ENCODE peak calls at places on chromosomes 3 and 15, in ten cellular contexts. One of them, this sample, is unnamed.

GRCh38 chr3:51045006-51045405 is 340.1 kb upstream of the MANF start:
- DNase-seq in mammary epithelial cell: no peak
- DNase-seq in psoas muscle: no peak
- DNase-seq in left lung: no peak
- DNase-seq in dorsolateral prefrontal cortex: no peak
- DNase-seq in body of pancreas: no peak
- DNase-seq in astrocyte of the spinal cord: no peak
- DNase-seq in ascending aorta: no peak
- DNase-seq in CD8-positive, alpha-beta T cell: no peak
- DNase-seq in hepatocyte: no peak
- DNase-seq in this sample: no peak

GRCh38 chr15:50330921-50331320 is 24.1 kb downstream of the GABPB1 start:
- DNase-seq in CD8-positive, alpha-beta T cell: no peak
- DNase-seq in hepatocyte: no peak
- DNase-seq in psoas muscle: no peak
- DNase-seq in astrocyte of the spinal cord: no peak
- DNase-seq in left lung: no peak
- DNase-seq in ascending aorta: no peak
- DNase-seq in body of pancreas: no peak
- DNase-seq in dorsolateral prefrontal cortex: no peak
- DNase-seq in mammary epithelial cell: peak
- DNase-seq in this sample: peak

GRCh38 chr15:64045774-64046346 is 425 bp downstream of the DAPK2 start:
- DNase-seq in left lung: no peak
- DNase-seq in psoas muscle: peak
- DNase-seq in ascending aorta: no peak
- DNase-seq in astrocyte of the spinal cord: no peak
- DNase-seq in body of pancreas: peak
- DNase-seq in dorsolateral prefrontal cortex: no peak
- DNase-seq in hepatocyte: no peak
- DNase-seq in mammary epithelial cell: no peak
- DNase-seq in CD8-positive, alpha-beta T cell: no peak
- DNase-seq in this sample: no peak

GRCh38 chr15:73982251-73982962 is 9.7 kb downstream of the STOML1 start:
- DNase-seq in left lung: peak
- DNase-seq in mammary epithelial cell: peak
- DNase-seq in astrocyte of the spinal cord: peak
- DNase-seq in body of pancreas: no peak
- DNase-seq in hepatocyte: peak
- DNase-seq in dorsolateral prefrontal cortex: no peak
- DNase-seq in ascending aorta: peak
- DNase-seq in psoas muscle: peak
- DNase-seq in CD8-positive, alpha-beta T cell: peak
- DNase-seq in this sample: peak

GRCh38 chr3:33139996-33140395 is 26.2 kb downstream of the CRTAP start:
- DNase-seq in mammary epithelial cell: no peak
- DNase-seq in ascending aorta: no peak
- DNase-seq in hepatocyte: peak
- DNase-seq in left lung: no peak
- DNase-seq in body of pancreas: no peak
- DNase-seq in CD8-positive, alpha-beta T cell: no peak
- DNase-seq in psoas muscle: no peak
- DNase-seq in astrocyte of the spinal cord: no peak
- DNase-seq in dorsolateral prefrontal cortex: no peak
- DNase-seq in this sample: no peak

GRCh38 chr15:98775498-98776230 is 127.3 kb downstream of the IGF1R start:
- DNase-seq in psoas muscle: no peak
- DNase-seq in ascending aorta: no peak
- DNase-seq in mammary epithelial cell: no peak
- DNase-seq in CD8-positive, alpha-beta T cell: no peak
- DNase-seq in left lung: no peak
- DNase-seq in body of pancreas: no peak
- DNase-seq in astrocyte of the spinal cord: no peak
- DNase-seq in hepatocyte: no peak
- DNase-seq in dorsolateral prefrontal cortex: no peak
- DNase-seq in this sample: no peak

GRCh38 chr3:57006048-57006709 is 54.3 kb upstream of the SPATA12 start:
- DNase-seq in left lung: no peak
- DNase-seq in mammary epithelial cell: no peak
- DNase-seq in hepatocyte: no peak
- DNase-seq in psoas muscle: no peak
- DNase-seq in dorsolateral prefrontal cortex: no peak
- DNase-seq in ascending aorta: no peak
- DNase-seq in CD8-positive, alpha-beta T cell: no peak
- DNase-seq in astrocyte of the spinal cord: no peak
- DNase-seq in body of pancreas: no peak
- DNase-seq in this sample: no peak

GRCh38 chr3:106392905-106393304 is 524.1 kb upstream of the CBLB start:
- DNase-seq in body of pancreas: no peak
- DNase-seq in CD8-positive, alpha-beta T cell: no peak
- DNase-seq in psoas muscle: no peak
- DNase-seq in astrocyte of the spinal cord: peak
- DNase-seq in dorsolateral prefrontal cortex: no peak
- DNase-seq in left lung: no peak
- DNase-seq in hepatocyte: no peak
- DNase-seq in mammary epithelial cell: no peak
- DNase-seq in ascending aorta: no peak
- DNase-seq in this sample: no peak

GRCh38 chr3:183828538-183828870 is 3.1 kb upstream of the MAP6D1 start:
- DNase-seq in mammary epithelial cell: no peak
- DNase-seq in CD8-positive, alpha-beta T cell: no peak
- DNase-seq in psoas muscle: no peak
- DNase-seq in body of pancreas: no peak
- DNase-seq in left lung: no peak
- DNase-seq in astrocyte of the spinal cord: no peak
- DNase-seq in hepatocyte: no peak
- DNase-seq in dorsolateral prefrontal cortex: no peak
- DNase-seq in ascending aorta: no peak
- DNase-seq in this sample: no peak

GRCh38 chr15:78092111-78093041 is at the start of gene SH2D7:
- DNase-seq in mammary epithelial cell: no peak
- DNase-seq in dorsolateral prefrontal cortex: no peak
- DNase-seq in CD8-positive, alpha-beta T cell: no peak
- DNase-seq in astrocyte of the spinal cord: no peak
- DNase-seq in ascending aorta: no peak
- DNase-seq in body of pancreas: peak
- DNase-seq in psoas muscle: no peak
- DNase-seq in hepatocyte: no peak
- DNase-seq in left lung: no peak
- DNase-seq in this sample: no peak

GRCh38 chr3:54963621-54964020 is 35.8 kb upstream of the LRTM1 start:
- DNase-seq in hepatocyte: no peak
- DNase-seq in left lung: no peak
- DNase-seq in astrocyte of the spinal cord: no peak
- DNase-seq in body of pancreas: no peak
- DNase-seq in ascending aorta: no peak
- DNase-seq in mammary epithelial cell: no peak
- DNase-seq in dorsolateral prefrontal cortex: no peak
- DNase-seq in CD8-positive, alpha-beta T cell: no peak
- DNase-seq in psoas muscle: no peak
- DNase-seq in this sample: no peak

GRCh38 chr3:54960066-54960465 is 32.2 kb upstream of the LRTM1 start:
- DNase-seq in ascending aorta: no peak
- DNase-seq in psoas muscle: no peak
- DNase-seq in hepatocyte: no peak
- DNase-seq in left lung: no peak
- DNase-seq in astrocyte of the spinal cord: peak
- DNase-seq in mammary epithelial cell: no peak
- DNase-seq in dorsolateral prefrontal cortex: no peak
- DNase-seq in body of pancreas: no peak
- DNase-seq in CD8-positive, alpha-beta T cell: no peak
- DNase-seq in this sample: no peak

GRCh38 chr3:54957711-54958110 is 29.9 kb upstream of the LRTM1 start:
- DNase-seq in CD8-positive, alpha-beta T cell: no peak
- DNase-seq in dorsolateral prefrontal cortex: no peak
- DNase-seq in ascending aorta: no peak
- DNase-seq in psoas muscle: no peak
- DNase-seq in hepatocyte: no peak
- DNase-seq in left lung: no peak
- DNase-seq in mammary epithelial cell: no peak
- DNase-seq in astrocyte of the spinal cord: peak
- DNase-seq in body of pancreas: no peak
- DNase-seq in this sample: no peak

GRCh38 chr3:54962200-54962599 is 34.3 kb upstream of the LRTM1 start:
- DNase-seq in astrocyte of the spinal cord: no peak
- DNase-seq in hepatocyte: no peak
- DNase-seq in CD8-positive, alpha-beta T cell: no peak
- DNase-seq in psoas muscle: no peak
- DNase-seq in mammary epithelial cell: peak
- DNase-seq in body of pancreas: no peak
- DNase-seq in left lung: no peak
- DNase-seq in ascending aorta: no peak
- DNase-seq in dorsolateral prefrontal cortex: no peak
- DNase-seq in this sample: no peak

GRCh38 chr3:54960736-54961135 is 32.9 kb upstream of the LRTM1 start:
- DNase-seq in astrocyte of the spinal cord: no peak
- DNase-seq in left lung: no peak
- DNase-seq in body of pancreas: no peak
- DNase-seq in hepatocyte: no peak
- DNase-seq in psoas muscle: no peak
- DNase-seq in ascending aorta: no peak
- DNase-seq in CD8-positive, alpha-beta T cell: no peak
- DNase-seq in mammary epithelial cell: no peak
- DNase-seq in dorsolateral prefrontal cortex: no peak
- DNase-seq in this sample: no peak
- H3K4me3 ChIP-seq in astrocyte of the spinal cord: no peak
- H3K4me3 ChIP-seq in left lung: no peak
- H3K4me3 ChIP-seq in body of pancreas: no peak
- H3K4me3 ChIP-seq in hepatocyte: no peak
- H3K4me3 ChIP-seq in psoas muscle: no peak
- H3K4me3 ChIP-seq in ascending aorta: no peak
- H3K4me3 ChIP-seq in CD8-positive, alpha-beta T cell: no peak
- H3K4me3 ChIP-seq in mammary epithelial cell: no peak
- H3K4me3 ChIP-seq in dorsolateral prefrontal cortex: no peak
- H3K4me3 ChIP-seq in this sample: no peak

GRCh38 chr3:53046171-53047170 is 598 bp upstream of the SFMBT1 start:
- DNase-seq in ascending aorta: no peak
- DNase-seq in psoas muscle: peak
- DNase-seq in body of pancreas: peak
- DNase-seq in mammary epithelial cell: no peak
- DNase-seq in left lung: peak
- DNase-seq in astrocyte of the spinal cord: peak
- DNase-seq in dorsolateral prefrontal cortex: peak
- DNase-seq in hepatocyte: peak
- DNase-seq in CD8-positive, alpha-beta T cell: peak
- DNase-seq in this sample: peak
- TF ChIP-seq CTCF in ascending aorta: peak
- TF ChIP-seq CTCF in psoas muscle: peak
- TF ChIP-seq CTCF in body of pancreas: peak
- TF ChIP-seq CTCF in mammary epithelial cell: no peak
- TF ChIP-seq CTCF in left lung: peak
- TF ChIP-seq CTCF in astrocyte of the spinal cord: peak
- TF ChIP-seq CTCF in dorsolateral prefrontal cortex: peak
- TF ChIP-seq CTCF in hepatocyte: peak
- TF ChIP-seq CTCF in CD8-positive, alpha-beta T cell: peak
- TF ChIP-seq CTCF in this sample: peak

GRCh38 chr15:56366211-56366610 is 985 bp downstream of the TEX9 start:
- DNase-seq in dorsolateral prefrontal cortex: no peak
- DNase-seq in left lung: no peak
- DNase-seq in astrocyte of the spinal cord: no peak
- DNase-seq in body of pancreas: no peak
- DNase-seq in hepatocyte: no peak
- DNase-seq in CD8-positive, alpha-beta T cell: no peak
- DNase-seq in psoas muscle: no peak
- DNase-seq in ascending aorta: no peak
- DNase-seq in mammary epithelial cell: no peak
- DNase-seq in this sample: no peak
- H3K4me3 ChIP-seq in dorsolateral prefrontal cortex: peak
- H3K4me3 ChIP-seq in left lung: peak
- H3K4me3 ChIP-seq in astrocyte of the spinal cord: peak
- H3K4me3 ChIP-seq in body of pancreas: no peak
- H3K4me3 ChIP-seq in hepatocyte: peak
- H3K4me3 ChIP-seq in CD8-positive, alpha-beta T cell: no peak
- H3K4me3 ChIP-seq in psoas muscle: peak
- H3K4me3 ChIP-seq in ascending aorta: peak
- H3K4me3 ChIP-seq in mammary epithelial cell: peak
- H3K4me3 ChIP-seq in this sample: peak

GRCh38 chr3:185936814-185937688 is 763 bp downstream of the TRA2B start:
- DNase-seq in dorsolateral prefrontal cortex: peak
- DNase-seq in ascending aorta: peak
- DNase-seq in astrocyte of the spinal cord: peak
- DNase-seq in CD8-positive, alpha-beta T cell: peak
- DNase-seq in mammary epithelial cell: peak
- DNase-seq in body of pancreas: peak
- DNase-seq in psoas muscle: peak
- DNase-seq in hepatocyte: peak
- DNase-seq in left lung: peak
- DNase-seq in this sample: peak

GRCh38 chr3:185939721-185940120 is 1.9 kb upstream of the TRA2B start:
- DNase-seq in dorsolateral prefrontal cortex: no peak
- DNase-seq in left lung: no peak
- DNase-seq in body of pancreas: no peak
- DNase-seq in ascending aorta: no peak
- DNase-seq in mammary epithelial cell: peak
- DNase-seq in psoas muscle: no peak
- DNase-seq in CD8-positive, alpha-beta T cell: no peak
- DNase-seq in astrocyte of the spinal cord: no peak
- DNase-seq in hepatocyte: no peak
- DNase-seq in this sample: no peak

GRCh38 chr3:185934726-185935464 is 2.9 kb downstream of the TRA2B start:
- DNase-seq in astrocyte of the spinal cord: no peak
- DNase-seq in ascending aorta: no peak
- DNase-seq in dorsolateral prefrontal cortex: no peak
- DNase-seq in body of pancreas: no peak
- DNase-seq in CD8-positive, alpha-beta T cell: no peak
- DNase-seq in left lung: no peak
- DNase-seq in mammary epithelial cell: peak
- DNase-seq in hepatocyte: no peak
- DNase-seq in psoas muscle: no peak
- DNase-seq in this sample: no peak

GRCh38 chr3:185935465-185936263 is 2.1 kb downstream of the TRA2B start:
- DNase-seq in body of pancreas: no peak
- DNase-seq in left lung: no peak
- DNase-seq in CD8-positive, alpha-beta T cell: no peak
- DNase-seq in ascending aorta: no peak
- DNase-seq in psoas muscle: no peak
- DNase-seq in dorsolateral prefrontal cortex: no peak
- DNase-seq in mammary epithelial cell: peak
- DNase-seq in astrocyte of the spinal cord: no peak
- DNase-seq in hepatocyte: no peak
- DNase-seq in this sample: no peak

DNA sequence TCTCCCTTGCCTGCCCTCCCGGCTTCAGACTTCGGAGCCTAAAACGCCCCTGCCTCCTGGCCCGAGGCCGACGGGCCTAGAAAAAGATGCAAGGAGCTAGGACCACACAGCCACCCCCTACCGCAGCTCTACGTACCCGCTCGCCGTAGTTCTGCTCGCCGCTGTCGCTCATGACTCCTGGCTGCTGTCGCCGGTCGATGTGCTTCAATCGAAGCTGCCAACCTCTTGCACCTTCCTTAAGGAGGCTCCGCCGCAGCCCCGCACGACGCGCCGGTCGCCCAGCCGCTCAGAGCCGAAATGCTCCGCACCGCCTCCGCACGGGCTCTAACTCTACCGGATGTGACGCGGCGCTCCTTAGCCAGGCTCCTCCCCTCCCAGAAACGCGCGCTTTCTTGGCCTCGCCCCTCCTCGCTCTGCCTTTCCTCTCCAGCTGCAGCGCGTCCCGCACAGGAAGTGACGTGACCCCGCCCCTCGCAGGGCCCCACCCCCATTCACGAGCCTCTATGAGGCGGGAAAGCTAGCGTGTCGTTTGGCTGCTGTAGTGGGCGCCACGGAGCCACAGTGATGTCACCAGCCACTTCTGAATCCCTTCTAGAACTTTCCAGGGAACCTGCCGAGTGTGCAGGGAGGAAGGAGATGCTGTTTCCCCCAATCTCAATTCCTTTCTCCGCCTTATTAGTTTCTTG is at the start of gene TRA2B:
- DNase-seq in dorsolateral prefrontal cortex: peak
- DNase-seq in left lung: peak
- DNase-seq in psoas muscle: peak
- DNase-seq in body of pancreas: peak
- DNase-seq in hepatocyte: peak
- DNase-seq in ascending aorta: peak
- DNase-seq in mammary epithelial cell: peak
- DNase-seq in astrocyte of the spinal cord: peak
- DNase-seq in CD8-positive, alpha-beta T cell: peak
- DNase-seq in this sample: peak
- TF ChIP-seq CTCF in dorsolateral prefrontal cortex: peak
- TF ChIP-seq CTCF in left lung: peak
- TF ChIP-seq CTCF in psoas muscle: peak
- TF ChIP-seq CTCF in body of pancreas: peak
- TF ChIP-seq CTCF in hepatocyte: peak
- TF ChIP-seq CTCF in ascending aorta: peak
- TF ChIP-seq CTCF in mammary epithelial cell: no peak
- TF ChIP-seq CTCF in astrocyte of the spinal cord: no peak
- TF ChIP-seq CTCF in CD8-positive, alpha-beta T cell: peak
- TF ChIP-seq CTCF in this sample: peak